ENCODE peak calls at places on chromosomes 12 and 14, in nine cellular contexts. Q is IMR-90, V is testis, R is suprapubic skin, E is ovary, P is neural progenitor cell, A is HCT116, M is astrocyte, L is tibial artery. Z is an unnamed sample.
A peak's percentile ranks its signal among the peaks of the same experiment; 100 is the strongest.

GRCh38 chr12:56119361-56119796 is 1.3 kb downstream of the ZC3H10 start:
- DNase-seq in M (peak; percentile 82), L (peak; percentile 89), R (peak; percentile 80), A (peak; percentile 82), E (peak; percentile 81), P (peak; percentile 87), V (peak; percentile 81), Q (peak; percentile 94), Z (peak; percentile 84)

GRCh38 chr12:16118586-16118985 is 158.9 kb downstream of the SLC15A5 start:
- DNase-seq in E (no peak), A (no peak), V (no peak), P (peak; percentile 47), M (peak; percentile 2), R (no peak), Q (no peak), L (no peak), Z (no peak)

GRCh38 chr12:89574736-89575208 is 48.9 kb upstream of the POC1B start:
- DNase-seq in A (no peak), V (peak; percentile 16), M (peak; percentile 84), Q (peak; percentile 75), L (no peak), R (no peak), P (no peak), E (peak; percentile 29), Z (no peak)

GRCh38 chr12:91841786-91842185 is 303.9 kb downstream of the BTG1 start:
- DNase-seq in L (no peak), A (no peak), E (no peak), Q (no peak), R (no peak), P (no peak), M (no peak), V (no peak), Z (no peak)

GRCh38 chr14:51552275-51552674 is 99.4 kb upstream of the FRMD6 start:
- DNase-seq in Q (no peak), P (peak; percentile 11), L (no peak), V (no peak), E (no peak), A (no peak), R (no peak), M (no peak), Z (no peak)

GRCh38 chr12:94650143-94651056 is at the start of gene TMCC3:
- DNase-seq in V (peak; percentile 43), A (no peak), Q (no peak), R (peak; percentile 65), M (no peak), E (peak; percentile 48), P (peak; percentile 80), L (peak; percentile 78), Z (peak; percentile 33)

GRCh38 chr14:92475451-92476187 is 38.0 kb upstream of the RIN3 start:
- DNase-seq in M (peak; percentile 4), E (peak; percentile 85), P (no peak), A (no peak), V (peak; percentile 25), L (no peak), Q (no peak), R (peak; percentile 90), Z (no peak)

GRCh38 chr12:45425426-45425825 is 209.5 kb downstream of the ANO6 start:
- DNase-seq in A (no peak), V (no peak), E (no peak), M (peak; percentile 82), R (no peak), P (no peak), Q (peak; percentile 78), L (no peak), Z (no peak)

GRCh38 chr12:123363743-123364531 is 710 bp downstream of the SBNO1 start:
- DNase-seq in E (no peak), A (no peak), V (peak; percentile 39), P (peak; percentile 84), L (peak; percentile 69), R (peak; percentile 77), Q (no peak), M (peak; percentile 12), Z (peak; percentile 18)

GRCh38 chr14:22493143-22493542 is 95.9 kb downstream of the DAD1 start:
- DNase-seq in P (no peak), E (no peak), V (no peak), M (no peak), L (no peak), A (no peak), R (no peak), Q (no peak), Z (no peak)

GRCh38 chr14:37594238-37594915 is 672 bp downstream of the FOXA1 start:
- DNase-seq in Q (peak; percentile 80), A (peak; percentile 76), P (peak; percentile 91), M (peak; percentile 45), L (no peak), E (no peak), V (peak; percentile 87), R (peak; percentile 74), Z (peak; percentile 68)

GRCh38 chr12:121278450-121279375 is 17.8 kb downstream of the CAMKK2 start:
- DNase-seq in Q (peak; percentile 74), P (no peak), R (no peak), E (no peak), M (peak; percentile 36), L (no peak), A (no peak), V (peak; percentile 92), Z (no peak)

GRCh38 chr12:94207467-94208432 is 59.4 kb downstream of the PLXNC1 start:
- DNase-seq in P (no peak), V (no peak), R (no peak), A (no peak), M (no peak), L (no peak), E (no peak), Q (no peak), Z (no peak)

GRCh38 chr12:15772405-15773018 is 16.7 kb downstream of the EPS8 start:
- DNase-seq in R (no peak), Q (peak; percentile 29), E (no peak), L (no peak), V (no peak), M (no peak), P (peak; percentile 39), A (no peak), Z (no peak)

GRCh38 chr14:79890527-79890926 is 320.8 kb downstream of the DIO2 start:
- DNase-seq in R (no peak), V (no peak), L (no peak), P (no peak), Q (no peak), E (no peak), A (no peak), M (no peak), Z (no peak)

GRCh38 chr14:64628940-64629403 is 75.3 kb upstream of the PLEKHG3 start:
- DNase-seq in P (no peak), Q (peak; percentile 98), E (no peak), L (no peak), M (peak; percentile 93), R (no peak), V (no peak), A (no peak), Z (no peak)

GRCh38 chr14:71932229-71932951 is at the start of gene RGS6:
- DNase-seq in L (no peak), P (peak; percentile 91), A (peak; percentile 43), R (no peak), M (peak; percentile 4), V (peak; percentile 46), Q (no peak), E (no peak), Z (peak; percentile 59)

GRCh38 chr14:52834440-52834842 is 43.0 kb upstream of the GNPNAT1 start:
- DNase-seq in P (no peak), E (no peak), Q (peak; percentile 93), A (no peak), M (peak; percentile 82), R (no peak), V (no peak), L (no peak), Z (no peak)

GRCh38 chr14:98822917-98823316 is 449.1 kb downstream of the BCL11B start:
- DNase-seq in A (no peak), E (no peak), M (no peak), L (no peak), V (no peak), Q (no peak), P (no peak), R (no peak), Z (no peak)

GRCh38 chr12:121579190-121579791 is 1.5 kb downstream of the KDM2B start:
- DNase-seq in R (no peak), A (no peak), L (peak; percentile 71), E (peak; percentile 43), P (peak; percentile 65), Q (no peak), M (no peak), V (peak; percentile 51), Z (peak; percentile 35)

GRCh38 chr14:99605299-99605961 is 1.4 kb upstream of the CCDC85C start:
- DNase-seq in R (peak; percentile 78), A (peak; percentile 29), V (peak; percentile 75), M (peak; percentile 62), P (peak; percentile 76), Q (peak; percentile 74), E (peak; percentile 54), L (peak; percentile 78), Z (peak; percentile 89)

GRCh38 chr14:102922490-102923200 is at the start of gene AMN:
- DNase-seq in V (no peak), M (no peak), A (no peak), L (no peak), E (no peak), Q (no peak), P (peak; percentile 48), R (no peak), Z (no peak)

GRCh38 chr12:3124917-3125316 is 47.7 kb downstream of the TSPAN9 start:
- DNase-seq in P (no peak), Q (no peak), R (no peak), M (no peak), L (no peak), E (no peak), V (no peak), A (no peak), Z (no peak)
- H3K4me3 ChIP-seq in P (no peak overlapping the region), Q (no peak overlapping the region), R (no peak overlapping the region), M (no peak overlapping the region), L (no peak overlapping the region), E (no peak overlapping the region), V (no peak overlapping the region), A (no peak overlapping the region), Z (no peak overlapping the region)

DNA sequence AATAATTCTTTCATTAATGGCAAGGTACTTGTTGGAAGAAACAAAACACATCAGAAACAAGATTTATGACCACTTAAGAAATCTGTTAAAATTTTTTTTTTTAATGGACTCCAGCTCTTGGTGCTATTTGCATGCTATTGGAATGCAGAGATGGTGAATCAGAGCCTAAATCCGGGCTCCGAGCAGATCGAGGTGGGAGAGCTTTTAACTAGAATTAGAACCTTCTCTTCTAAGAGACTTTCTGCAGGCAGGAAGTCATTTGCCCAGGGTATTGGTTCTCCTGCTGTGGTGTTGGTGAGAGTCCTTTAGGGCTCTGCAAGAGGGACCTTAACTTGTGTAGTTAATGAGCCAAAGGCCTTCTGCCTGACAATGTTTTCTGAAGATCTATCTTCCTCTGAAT is 419.4 kb downstream of the SNAPC1 start:
- DNase-seq in P (no peak), A (no peak), Q (no peak), M (peak; percentile 32), E (no peak), L (no peak), V (no peak), R (no peak), Z (no peak)
- H3K27ac ChIP-seq in P (no peak overlapping the region), A (no peak overlapping the region), Q (no peak overlapping the region), M (no peak overlapping the region), E (no peak overlapping the region), L (no peak overlapping the region), V (no peak overlapping the region), R (no peak overlapping the region), Z (no peak overlapping the region)

GRCh38 chr12:116184766-116185165 is 92.7 kb downstream of the MED13L start:
- DNase-seq in E (no peak), L (no peak), R (no peak), Q (no peak), A (no peak), P (no peak), V (no peak), M (no peak), Z (no peak)
- TF ChIP-seq CTCF in E (no peak), L (no peak), R (no peak), Q (no peak), A (no peak), P (no peak), V (no peak), M (no peak), Z (no peak)

GRCh38 chr14:61145903-61146411 is 135.2 kb downstream of the TMEM30B start:
- DNase-seq in M (peak; percentile 92), Q (peak; percentile 82), L (no peak), V (no peak), A (no peak), R (no peak), E (no peak), P (peak; percentile 11), Z (no peak)
- H3K4me3 ChIP-seq in M (no peak overlapping the region), Q (no peak overlapping the region), L (no peak overlapping the region), V (no peak overlapping the region), A (no peak overlapping the region), R (no peak overlapping the region), E (no peak overlapping the region), P (no peak overlapping the region), Z (no peak overlapping the region)